ENCODE peak calls at places on chromosomes 6 and 20, in nine cellular contexts. One of them, this sample, is unnamed.

GRCh38 chr6:154071711-154072110 is 32.7 kb downstream of the OPRM1 start:
- DNase-seq in neural crest cell: no peak
- DNase-seq in fibroblast of lung: no peak
- DNase-seq in mucosa of descending colon: no peak
- DNase-seq in tibial nerve: no peak
- DNase-seq in HFFc6: no peak
- DNase-seq in left ventricle myocardium inferior: no peak
- DNase-seq in OCI-LY7: no peak
- DNase-seq in sigmoid colon: no peak
- DNase-seq in this sample: no peak

GRCh38 chr6:145034664-145035063 is 700.7 kb downstream of the EPM2A start:
- DNase-seq in neural crest cell: no peak
- DNase-seq in fibroblast of lung: peak
- DNase-seq in mucosa of descending colon: no peak
- DNase-seq in tibial nerve: no peak
- DNase-seq in HFFc6: no peak
- DNase-seq in left ventricle myocardium inferior: no peak
- DNase-seq in OCI-LY7: no peak
- DNase-seq in sigmoid colon: no peak
- DNase-seq in this sample: no peak

GRCh38 chr6:149922642-149923326 is at the start of gene RAET1G:
- DNase-seq in neural crest cell: peak
- DNase-seq in fibroblast of lung: peak
- DNase-seq in mucosa of descending colon: peak
- DNase-seq in tibial nerve: peak
- DNase-seq in HFFc6: peak
- DNase-seq in left ventricle myocardium inferior: peak
- DNase-seq in OCI-LY7: peak
- DNase-seq in sigmoid colon: peak
- DNase-seq in this sample: peak

GRCh38 chr20:50335105-50335504 is 144.5 kb downstream of the CEBPB start:
- DNase-seq in neural crest cell: no peak
- DNase-seq in fibroblast of lung: peak
- DNase-seq in mucosa of descending colon: no peak
- DNase-seq in tibial nerve: no peak
- DNase-seq in HFFc6: no peak
- DNase-seq in left ventricle myocardium inferior: no peak
- DNase-seq in OCI-LY7: peak
- DNase-seq in sigmoid colon: peak
- DNase-seq in this sample: no peak

GRCh38 chr20:25273541-25274358 is 25.9 kb downstream of the PYGB start:
- DNase-seq in neural crest cell: no peak
- DNase-seq in fibroblast of lung: no peak
- DNase-seq in mucosa of descending colon: no peak
- DNase-seq in tibial nerve: no peak
- DNase-seq in HFFc6: no peak
- DNase-seq in left ventricle myocardium inferior: peak
- DNase-seq in OCI-LY7: no peak
- DNase-seq in sigmoid colon: peak
- DNase-seq in this sample: no peak

GRCh38 chr20:47770931-47771330 is 14.3 kb downstream of the SULF2 start:
- DNase-seq in neural crest cell: no peak
- DNase-seq in fibroblast of lung: no peak
- DNase-seq in mucosa of descending colon: no peak
- DNase-seq in tibial nerve: no peak
- DNase-seq in HFFc6: no peak
- DNase-seq in left ventricle myocardium inferior: peak
- DNase-seq in OCI-LY7: no peak
- DNase-seq in sigmoid colon: no peak
- DNase-seq in this sample: no peak

GRCh38 chr6:37473364-37474095 is 26.2 kb downstream of the CCDC167 start:
- DNase-seq in neural crest cell: no peak
- DNase-seq in fibroblast of lung: peak
- DNase-seq in mucosa of descending colon: no peak
- DNase-seq in tibial nerve: no peak
- DNase-seq in HFFc6: peak
- DNase-seq in left ventricle myocardium inferior: peak
- DNase-seq in OCI-LY7: no peak
- DNase-seq in sigmoid colon: no peak
- DNase-seq in this sample: no peak

GRCh38 chr6:43758617-43759050 is 11.4 kb upstream of the VEGFA start:
- DNase-seq in neural crest cell: peak
- DNase-seq in fibroblast of lung: no peak
- DNase-seq in mucosa of descending colon: peak
- DNase-seq in tibial nerve: no peak
- DNase-seq in HFFc6: no peak
- DNase-seq in left ventricle myocardium inferior: peak
- DNase-seq in OCI-LY7: peak
- DNase-seq in sigmoid colon: peak
- DNase-seq in this sample: peak

GRCh38 chr6:160348552-160349441 is 619 bp downstream of the SLC22A3 start:
- DNase-seq in neural crest cell: peak
- DNase-seq in fibroblast of lung: peak
- DNase-seq in mucosa of descending colon: peak
- DNase-seq in tibial nerve: no peak
- DNase-seq in HFFc6: no peak
- DNase-seq in left ventricle myocardium inferior: no peak
- DNase-seq in OCI-LY7: no peak
- DNase-seq in sigmoid colon: no peak
- DNase-seq in this sample: peak

GRCh38 chr6:13191461-13191860 is 136.9 kb downstream of the TBC1D7 start:
- DNase-seq in neural crest cell: no peak
- DNase-seq in fibroblast of lung: no peak
- DNase-seq in mucosa of descending colon: no peak
- DNase-seq in tibial nerve: no peak
- DNase-seq in HFFc6: no peak
- DNase-seq in left ventricle myocardium inferior: no peak
- DNase-seq in OCI-LY7: no peak
- DNase-seq in sigmoid colon: no peak
- DNase-seq in this sample: no peak

GRCh38 chr6:136225496-136225895 is 24.6 kb downstream of the MTFR2 start:
- DNase-seq in neural crest cell: no peak
- DNase-seq in fibroblast of lung: no peak
- DNase-seq in mucosa of descending colon: no peak
- DNase-seq in tibial nerve: no peak
- DNase-seq in HFFc6: no peak
- DNase-seq in left ventricle myocardium inferior: no peak
- DNase-seq in OCI-LY7: no peak
- DNase-seq in sigmoid colon: no peak
- DNase-seq in this sample: no peak

GRCh38 chr20:35007413-35007812 is 51.7 kb downstream of the MYH7B start:
- DNase-seq in neural crest cell: no peak
- DNase-seq in fibroblast of lung: no peak
- DNase-seq in mucosa of descending colon: peak
- DNase-seq in tibial nerve: no peak
- DNase-seq in HFFc6: no peak
- DNase-seq in left ventricle myocardium inferior: no peak
- DNase-seq in OCI-LY7: no peak
- DNase-seq in sigmoid colon: peak
- DNase-seq in this sample: peak

DNA sequence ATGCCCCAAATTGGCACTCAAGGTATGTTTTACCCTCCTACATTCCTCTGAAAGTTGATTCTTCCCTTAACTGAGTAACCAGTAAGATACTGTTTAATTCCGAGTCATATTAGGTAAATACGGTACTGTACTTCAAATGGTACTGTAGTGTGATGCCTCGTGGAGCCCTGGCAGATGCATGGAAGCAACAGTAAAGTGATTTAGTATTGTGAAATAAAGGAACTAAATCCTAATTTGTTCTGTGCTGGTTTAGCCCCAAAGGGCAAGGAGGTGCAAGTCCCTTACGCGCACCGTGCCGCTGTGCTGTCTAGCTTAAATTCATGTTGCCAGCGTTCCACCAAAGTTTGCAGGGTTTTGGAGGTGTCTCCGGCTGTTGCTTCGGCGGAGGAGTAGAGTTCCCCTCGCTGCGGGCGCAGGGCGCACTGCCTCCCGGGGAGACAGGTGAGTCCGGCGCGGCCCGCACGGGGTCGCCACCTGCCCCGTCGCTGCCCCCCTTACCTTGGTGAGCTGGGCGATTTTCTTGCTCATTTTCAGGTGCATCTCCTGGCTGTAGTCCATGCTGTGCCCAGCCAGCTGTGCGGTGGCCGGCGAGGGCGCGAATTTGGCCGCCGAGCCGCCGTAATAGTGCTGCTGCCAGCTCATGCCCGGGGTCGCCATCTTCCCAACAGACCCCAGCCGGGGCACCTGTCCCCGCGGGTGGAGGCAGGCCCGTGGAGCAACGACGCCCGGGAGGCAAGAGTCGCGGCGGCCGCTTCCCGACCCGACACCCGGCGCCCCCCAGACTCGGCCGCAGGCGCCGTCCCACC is 618 bp downstream of the FAM184A start:
- DNase-seq in neural crest cell: peak
- DNase-seq in fibroblast of lung: peak
- DNase-seq in mucosa of descending colon: peak
- DNase-seq in tibial nerve: no peak
- DNase-seq in HFFc6: no peak
- DNase-seq in left ventricle myocardium inferior: no peak
- DNase-seq in OCI-LY7: no peak
- DNase-seq in sigmoid colon: peak
- DNase-seq in this sample: peak
- TF ChIP-seq CTCF in neural crest cell: peak
- TF ChIP-seq CTCF in fibroblast of lung: no peak
- TF ChIP-seq CTCF in mucosa of descending colon: no peak
- TF ChIP-seq CTCF in tibial nerve: no peak
- TF ChIP-seq CTCF in HFFc6: no peak
- TF ChIP-seq CTCF in left ventricle myocardium inferior: no peak
- TF ChIP-seq CTCF in OCI-LY7: no peak
- TF ChIP-seq CTCF in sigmoid colon: peak
- TF ChIP-seq CTCF in this sample: peak

GRCh38 chr6:153028261-153028660 is 25.8 kb upstream of the MTRF1L start:
- DNase-seq in neural crest cell: no peak
- DNase-seq in fibroblast of lung: no peak
- DNase-seq in mucosa of descending colon: no peak
- DNase-seq in tibial nerve: no peak
- DNase-seq in HFFc6: no peak
- DNase-seq in left ventricle myocardium inferior: no peak
- DNase-seq in OCI-LY7: no peak
- DNase-seq in sigmoid colon: no peak
- DNase-seq in this sample: no peak

GRCh38 chr6:153028963-153029362 is 26.5 kb upstream of the MTRF1L start:
- DNase-seq in neural crest cell: no peak
- DNase-seq in fibroblast of lung: no peak
- DNase-seq in mucosa of descending colon: no peak
- DNase-seq in tibial nerve: no peak
- DNase-seq in HFFc6: no peak
- DNase-seq in left ventricle myocardium inferior: no peak
- DNase-seq in OCI-LY7: no peak
- DNase-seq in sigmoid colon: no peak
- DNase-seq in this sample: no peak

GRCh38 chr6:153034139-153034538 is 31.6 kb upstream of the MTRF1L start:
- DNase-seq in neural crest cell: no peak
- DNase-seq in fibroblast of lung: no peak
- DNase-seq in mucosa of descending colon: no peak
- DNase-seq in tibial nerve: no peak
- DNase-seq in HFFc6: no peak
- DNase-seq in left ventricle myocardium inferior: no peak
- DNase-seq in OCI-LY7: no peak
- DNase-seq in sigmoid colon: no peak
- DNase-seq in this sample: no peak

GRCh38 chr6:153031335-153031955 is 28.9 kb upstream of the MTRF1L start:
- DNase-seq in neural crest cell: no peak
- DNase-seq in fibroblast of lung: peak
- DNase-seq in mucosa of descending colon: no peak
- DNase-seq in tibial nerve: no peak
- DNase-seq in HFFc6: no peak
- DNase-seq in left ventricle myocardium inferior: no peak
- DNase-seq in OCI-LY7: no peak
- DNase-seq in sigmoid colon: no peak
- DNase-seq in this sample: no peak

GRCh38 chr6:153032255-153032882 is 29.9 kb upstream of the MTRF1L start:
- DNase-seq in neural crest cell: no peak
- DNase-seq in fibroblast of lung: peak
- DNase-seq in mucosa of descending colon: no peak
- DNase-seq in tibial nerve: no peak
- DNase-seq in HFFc6: peak
- DNase-seq in left ventricle myocardium inferior: no peak
- DNase-seq in OCI-LY7: peak
- DNase-seq in sigmoid colon: no peak
- DNase-seq in this sample: no peak
- TF ChIP-seq CTCF in neural crest cell: peak
- TF ChIP-seq CTCF in fibroblast of lung: peak
- TF ChIP-seq CTCF in mucosa of descending colon: no peak
- TF ChIP-seq CTCF in tibial nerve: peak
- TF ChIP-seq CTCF in HFFc6: peak
- TF ChIP-seq CTCF in left ventricle myocardium inferior: peak
- TF ChIP-seq CTCF in OCI-LY7: peak
- TF ChIP-seq CTCF in sigmoid colon: no peak
- TF ChIP-seq CTCF in this sample: no peak

GRCh38 chr6:79468587-79468986 is 68.6 kb downstream of the LCA5 start:
- DNase-seq in neural crest cell: no peak
- DNase-seq in fibroblast of lung: no peak
- DNase-seq in mucosa of descending colon: no peak
- DNase-seq in tibial nerve: no peak
- DNase-seq in HFFc6: no peak
- DNase-seq in left ventricle myocardium inferior: no peak
- DNase-seq in OCI-LY7: no peak
- DNase-seq in sigmoid colon: no peak
- DNase-seq in this sample: no peak
- TF ChIP-seq CTCF in neural crest cell: no peak
- TF ChIP-seq CTCF in fibroblast of lung: no peak
- TF ChIP-seq CTCF in mucosa of descending colon: no peak
- TF ChIP-seq CTCF in tibial nerve: no peak
- TF ChIP-seq CTCF in HFFc6: no peak
- TF ChIP-seq CTCF in left ventricle myocardium inferior: no peak
- TF ChIP-seq CTCF in OCI-LY7: no peak
- TF ChIP-seq CTCF in sigmoid colon: no peak
- TF ChIP-seq CTCF in this sample: no peak

DNA sequence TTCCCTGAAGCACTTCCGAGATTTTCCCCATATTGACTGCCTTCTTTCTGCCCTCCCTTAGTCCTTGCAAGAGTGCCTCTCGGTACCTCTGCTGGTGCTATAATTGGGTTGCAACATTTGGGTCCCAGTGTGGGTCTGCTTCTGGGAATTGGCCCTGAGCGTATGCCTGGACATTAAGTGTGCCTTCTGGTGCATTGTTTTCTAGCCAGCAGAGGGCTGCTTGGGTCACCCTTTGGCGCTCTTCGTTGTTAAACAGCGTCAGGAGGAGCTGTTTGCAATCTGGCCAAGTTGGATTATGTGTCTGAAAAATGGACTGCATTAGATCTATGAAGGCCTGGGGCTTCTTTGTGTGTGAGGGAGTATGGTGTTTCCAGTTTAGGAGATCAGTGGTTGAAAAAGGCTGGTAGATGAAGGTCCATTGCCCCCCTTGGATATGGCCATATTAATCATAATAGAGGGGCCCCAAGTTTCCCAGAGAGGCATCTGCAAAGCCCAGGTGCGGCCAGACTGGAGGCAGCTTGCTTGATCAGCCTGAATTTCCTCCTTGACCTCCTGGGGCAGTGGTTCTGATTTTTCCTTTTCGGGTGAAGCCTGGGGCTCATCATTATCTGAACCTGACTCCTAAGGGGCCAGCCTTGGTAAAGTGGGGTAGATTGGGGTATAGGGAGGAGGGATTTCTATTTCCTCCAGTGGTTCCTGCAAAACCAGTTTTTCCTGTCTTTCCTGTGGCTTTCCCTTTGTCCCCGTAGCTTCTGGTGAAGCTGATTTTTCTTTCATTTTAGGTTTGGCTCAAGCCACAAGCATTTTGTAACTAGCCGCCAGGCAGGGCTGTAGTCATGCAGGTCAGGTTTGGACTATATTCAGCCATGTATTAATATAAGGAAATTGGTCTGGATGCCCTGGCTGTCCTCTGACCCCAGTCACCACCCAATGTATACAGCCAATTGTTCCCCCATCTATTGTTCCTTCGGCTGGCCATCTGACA is 85.4 kb upstream of the GPR6 start:
- DNase-seq in neural crest cell: no peak
- DNase-seq in fibroblast of lung: no peak
- DNase-seq in mucosa of descending colon: peak
- DNase-seq in tibial nerve: no peak
- DNase-seq in HFFc6: no peak
- DNase-seq in left ventricle myocardium inferior: no peak
- DNase-seq in OCI-LY7: no peak
- DNase-seq in sigmoid colon: no peak
- DNase-seq in this sample: peak
- TF ChIP-seq CTCF in neural crest cell: no peak
- TF ChIP-seq CTCF in fibroblast of lung: no peak
- TF ChIP-seq CTCF in mucosa of descending colon: no peak
- TF ChIP-seq CTCF in tibial nerve: no peak
- TF ChIP-seq CTCF in HFFc6: peak
- TF ChIP-seq CTCF in left ventricle myocardium inferior: no peak
- TF ChIP-seq CTCF in OCI-LY7: no peak
- TF ChIP-seq CTCF in sigmoid colon: no peak
- TF ChIP-seq CTCF in this sample: no peak

This sample was measured in body of pancreas.